ENCODE peak calls at places on chromosomes 12 and 14, in four cellular contexts. One of them, this sample, is unnamed.

GRCh38 chr14:36506732-36507614 is 13.1 kb downstream of the NKX2-1 start:
- DNase-seq in CD8-positive, alpha-beta memory T cell: no peak
- DNase-seq in H54: no peak
- DNase-seq in endothelial cell of umbilical vein: no peak
- DNase-seq in this sample: no peak

GRCh38 chr14:101113108-101113612 is 209.6 kb upstream of the RTL1 start:
- DNase-seq in H54: no peak
- DNase-seq in CD8-positive, alpha-beta memory T cell: no peak
- DNase-seq in endothelial cell of umbilical vein: no peak
- DNase-seq in this sample: no peak

GRCh38 chr12:103908877-103909276 is 21.3 kb upstream of the HSP90B1 start:
- DNase-seq in endothelial cell of umbilical vein: no peak
- DNase-seq in CD8-positive, alpha-beta memory T cell: no peak
- DNase-seq in H54: no peak
- DNase-seq in this sample: no peak

GRCh38 chr12:50231346-50231745 is 52.0 kb downstream of the LIMA1 start:
- DNase-seq in H54: no peak
- DNase-seq in CD8-positive, alpha-beta memory T cell: no peak
- DNase-seq in endothelial cell of umbilical vein: no peak
- DNase-seq in this sample: no peak

GRCh38 chr12:86249856-86250255 is 6.3 kb downstream of the MGAT4C start:
- DNase-seq in CD8-positive, alpha-beta memory T cell: no peak
- DNase-seq in endothelial cell of umbilical vein: no peak
- DNase-seq in H54: peak
- DNase-seq in this sample: no peak

GRCh38 chr12:30417697-30418231 is 277.9 kb downstream of the IPO8 start:
- DNase-seq in endothelial cell of umbilical vein: peak
- DNase-seq in H54: peak
- DNase-seq in CD8-positive, alpha-beta memory T cell: no peak
- DNase-seq in this sample: peak

GRCh38 chr14:104723651-104724406 is at the start of gene ADSS1:
- DNase-seq in H54: no peak
- DNase-seq in CD8-positive, alpha-beta memory T cell: peak
- DNase-seq in endothelial cell of umbilical vein: peak
- DNase-seq in this sample: no peak

GRCh38 chr14:103372552-103373304 is 12.5 kb upstream of the MARK3 start:
- DNase-seq in H54: peak
- DNase-seq in endothelial cell of umbilical vein: peak
- DNase-seq in CD8-positive, alpha-beta memory T cell: no peak
- DNase-seq in this sample: peak

GRCh38 chr14:64704145-64704742 is at the start of gene PLEKHG3:
- DNase-seq in CD8-positive, alpha-beta memory T cell: no peak
- DNase-seq in endothelial cell of umbilical vein: peak
- DNase-seq in H54: peak
- DNase-seq in this sample: no peak

GRCh38 chr12:23197266-23197665 is 572.3 kb downstream of the ETNK1 start:
- DNase-seq in H54: no peak
- DNase-seq in CD8-positive, alpha-beta memory T cell: no peak
- DNase-seq in endothelial cell of umbilical vein: peak
- DNase-seq in this sample: no peak

GRCh38 chr12:71767183-71767582 is 12.5 kb downstream of the RAB21 start:
- DNase-seq in endothelial cell of umbilical vein: no peak
- DNase-seq in CD8-positive, alpha-beta memory T cell: no peak
- DNase-seq in H54: no peak
- DNase-seq in this sample: no peak

GRCh38 chr14:22689186-22689585 is 45.0 kb upstream of the OR6J1 start:
- DNase-seq in endothelial cell of umbilical vein: peak
- DNase-seq in CD8-positive, alpha-beta memory T cell: no peak
- DNase-seq in H54: peak
- DNase-seq in this sample: peak

GRCh38 chr12:5623411-5623810 is 191.5 kb downstream of the NTF3 start:
- DNase-seq in endothelial cell of umbilical vein: no peak
- DNase-seq in H54: no peak
- DNase-seq in CD8-positive, alpha-beta memory T cell: no peak
- DNase-seq in this sample: no peak

GRCh38 chr12:107319536-107320030 is 226.2 kb upstream of the CRY1 start:
- DNase-seq in endothelial cell of umbilical vein: no peak
- DNase-seq in CD8-positive, alpha-beta memory T cell: peak
- DNase-seq in H54: no peak
- DNase-seq in this sample: no peak

GRCh38 chr14:100159107-100159864 is at the start of gene DEGS2:
- DNase-seq in endothelial cell of umbilical vein: no peak
- DNase-seq in H54: no peak
- DNase-seq in CD8-positive, alpha-beta memory T cell: peak
- DNase-seq in this sample: no peak

GRCh38 chr12:57940052-57940914 is 1.1 kb upstream of the ATP23 start:
- DNase-seq in H54: no peak
- DNase-seq in endothelial cell of umbilical vein: no peak
- DNase-seq in CD8-positive, alpha-beta memory T cell: no peak
- DNase-seq in this sample: no peak

GRCh38 chr14:63564318-63564717 is 21.1 kb upstream of the PPP2R5E start:
- DNase-seq in H54: peak
- DNase-seq in endothelial cell of umbilical vein: no peak
- DNase-seq in CD8-positive, alpha-beta memory T cell: no peak
- DNase-seq in this sample: no peak

GRCh38 chr14:76267322-76268012 is 108.5 kb upstream of the ESRRB start:
- DNase-seq in endothelial cell of umbilical vein: peak
- DNase-seq in CD8-positive, alpha-beta memory T cell: no peak
- DNase-seq in H54: no peak
- DNase-seq in this sample: no peak